ENCODE peak calls at places on chromosomes 6 and 20, in ten cellular contexts. M is B cell; C is AG10803; I is NB4; G is GM12865; T is mammary epithelial cell; V is lower lobe of right lung; R is CD8-positive, alpha-beta T cell; W is BJ; N is astrocyte of the spinal cord. F is an unnamed sample.

GRCh38 chr6:44043036-44043478 is 84.2 kb downstream of the MRPL14 start:
- DNase-seq in M (no peak), C (peak), I (peak), G (no peak), T (peak), V (peak), R (no peak), W (no peak), N (peak), F (no peak)

GRCh38 chr6:140567469-140567868 is 1193.0 kb upstream of the CITED2 start:
- DNase-seq in M (no peak), C (peak), I (no peak), G (no peak), T (no peak), V (no peak), R (no peak), W (no peak), N (peak), F (no peak)

GRCh38 chr6:125953502-125953875 is 3.1 kb upstream of the HINT3 start:
- DNase-seq in M (no peak), C (no peak), I (peak), G (peak), T (peak), V (peak), R (no peak), W (no peak), N (no peak), F (no peak)

GRCh38 chr6:24524801-24525200 is 30.0 kb downstream of the ALDH5A1 start:
- DNase-seq in M (no peak), C (peak), I (peak), G (peak), T (peak), V (no peak), R (no peak), W (no peak), N (peak), F (no peak)

GRCh38 chr6:117303323-117303722 is 38.0 kb downstream of the VGLL2 start:
- DNase-seq in M (no peak), C (no peak), I (no peak), G (no peak), T (no peak), V (no peak), R (no peak), W (no peak), N (no peak), F (no peak)

GRCh38 chr6:10801224-10801848 is 37.0 kb downstream of the MAK start:
- DNase-seq in M (peak), C (peak), I (peak), G (peak), T (peak), V (peak), R (peak), W (no peak), N (peak), F (peak)

GRCh38 chr6:126341126-126341525 is 1.2 kb downstream of the CENPW start:
- DNase-seq in M (no peak), C (no peak), I (no peak), G (no peak), T (peak), V (no peak), R (no peak), W (no peak), N (no peak), F (no peak)

GRCh38 chr6:107185570-107185969 is 70.3 kb upstream of the BEND3 start:
- DNase-seq in M (no peak), C (no peak), I (no peak), G (no peak), T (peak), V (no peak), R (no peak), W (no peak), N (peak), F (peak)

GRCh38 chr6:22829070-22829469 is 259.7 kb downstream of the HDGFL1 start:
- DNase-seq in M (no peak), C (no peak), I (no peak), G (no peak), T (peak), V (no peak), R (no peak), W (no peak), N (no peak), F (no peak)

GRCh38 chr6:134195164-134195906 is 122.6 kb downstream of the SGK1 start:
- DNase-seq in M (no peak), C (peak), I (no peak), G (no peak), T (no peak), V (no peak), R (no peak), W (no peak), N (peak), F (no peak)

GRCh38 chr6:22765015-22765414 is 195.6 kb downstream of the HDGFL1 start:
- DNase-seq in M (no peak), C (no peak), I (no peak), G (no peak), T (peak), V (no peak), R (no peak), W (no peak), N (peak), F (no peak)

GRCh38 chr6:72245565-72245964 is 359.2 kb downstream of the RIMS1 start:
- DNase-seq in M (no peak), C (no peak), I (no peak), G (no peak), T (peak), V (no peak), R (no peak), W (peak), N (no peak), F (no peak)

GRCh38 chr20:40251284-40251932 is 437.6 kb downstream of the MAFB start:
- DNase-seq in M (no peak), C (peak), I (peak), G (peak), T (peak), V (peak), R (no peak), W (no peak), N (no peak), F (no peak)

GRCh38 chr6:166029506-166029905 is 138.1 kb downstream of the TBXT start:
- DNase-seq in M (no peak), C (no peak), I (no peak), G (peak), T (no peak), V (no peak), R (no peak), W (no peak), N (peak), F (no peak)

GRCh38 chr20:13046409-13046808 is 37.6 kb downstream of the SPTLC3 start:
- DNase-seq in M (no peak), C (no peak), I (no peak), G (no peak), T (no peak), V (no peak), R (no peak), W (no peak), N (no peak), F (no peak)

GRCh38 chr20:46253391-46253790 is 54.9 kb downstream of the CDH22 start:
- DNase-seq in M (no peak), C (no peak), I (peak), G (no peak), T (no peak), V (no peak), R (no peak), W (no peak), N (no peak), F (no peak)
- TF ChIP-seq CTCF in M (no peak), C (peak), I (peak), G (no peak), T (peak), V (no peak), R (no peak), W (peak), N (no peak), F (peak)

DNA sequence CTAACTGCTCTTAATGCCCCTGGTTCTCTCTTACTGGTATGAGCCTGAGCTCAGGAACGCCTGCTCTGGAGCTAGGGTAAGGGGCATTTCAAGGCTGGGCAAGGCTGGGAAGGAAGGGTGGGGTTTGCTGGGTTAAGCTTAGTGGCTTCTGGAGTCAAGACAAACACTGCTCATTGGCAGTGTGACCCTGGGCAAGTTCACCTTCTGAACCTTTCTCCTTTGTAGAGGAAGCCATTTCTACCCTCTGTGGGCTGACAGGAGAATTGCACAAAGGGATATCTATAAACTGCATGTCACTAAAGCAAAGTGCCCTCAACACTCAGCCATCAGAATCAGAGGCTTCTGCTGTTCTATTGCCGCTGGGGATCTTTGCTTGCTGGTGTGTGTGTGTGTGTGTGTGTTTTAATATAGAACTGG is 20.3 kb upstream of the LRRN4 start:
- DNase-seq in M (no peak), C (peak), I (peak), G (peak), T (no peak), V (no peak), R (no peak), W (no peak), N (no peak), F (peak)
- TF ChIP-seq CTCF in M (peak), C (peak), I (peak), G (peak), T (peak), V (peak), R (no peak), W (peak), N (peak), F (peak)

GRCh38 chr20:62299666-62300236 is 3.0 kb upstream of the ADRM1 start:
- DNase-seq in M (no peak), C (no peak), I (no peak), G (no peak), T (no peak), V (no peak), R (no peak), W (no peak), N (no peak), F (no peak)
- TF ChIP-seq CTCF in M (no peak), C (no peak), I (no peak), G (no peak), T (no peak), V (no peak), R (no peak), W (no peak), N (no peak), F (no peak)

DNA sequence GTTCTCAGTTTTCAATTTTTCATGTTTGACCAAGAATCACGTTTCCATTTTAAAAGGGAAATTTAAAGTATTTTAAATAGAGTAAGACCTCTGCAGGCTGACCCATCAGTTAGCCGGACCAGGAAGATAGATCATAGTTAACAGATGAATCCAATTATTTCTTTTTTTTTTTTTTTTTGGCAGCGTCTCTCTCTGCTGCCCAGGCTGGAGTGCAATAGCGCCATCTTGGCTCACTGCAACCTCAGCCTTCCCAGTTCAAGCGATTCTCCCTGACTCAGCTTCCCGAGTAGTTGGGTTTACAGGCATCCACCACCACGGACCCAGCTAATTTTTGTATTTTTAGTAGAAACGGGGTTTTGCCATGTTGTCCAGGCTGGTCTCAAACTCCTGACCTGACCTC is 256.7 kb upstream of the CNR1 start:
- DNase-seq in M (no peak), C (no peak), I (no peak), G (no peak), T (no peak), V (no peak), R (no peak), W (no peak), N (no peak), F (no peak)
- TF ChIP-seq CTCF in M (no peak), C (peak), I (no peak), G (no peak), T (peak), V (no peak), R (no peak), W (peak), N (peak), F (no peak)